ENCODE peak calls at places on chromosome 19, in eight cellular contexts. One of them, this sample, is unnamed.

GRCh38 chr19:40672573-40673299 is 17.7 kb downstream of the NUMBL start:
- DNase-seq in IMR-90: no peak
- DNase-seq in K562: no peak
- DNase-seq in neural progenitor cell: no peak
- DNase-seq in DND-41: no peak
- DNase-seq in PC-3: no peak
- DNase-seq in osteoblast: peak
- DNase-seq in GM23248: no peak
- DNase-seq in this sample: no peak

GRCh38 chr19:2270157-2270571 is 11.8 kb downstream of the PEAK3 start:
- DNase-seq in IMR-90: no peak
- DNase-seq in K562: peak
- DNase-seq in neural progenitor cell: peak
- DNase-seq in DND-41: peak
- DNase-seq in PC-3: no peak
- DNase-seq in osteoblast: peak
- DNase-seq in GM23248: peak
- DNase-seq in this sample: peak

GRCh38 chr19:2235396-2236284 is 489 bp downstream of the PLEKHJ1 start:
- DNase-seq in IMR-90: no peak
- DNase-seq in K562: no peak
- DNase-seq in neural progenitor cell: peak
- DNase-seq in DND-41: peak
- DNase-seq in PC-3: no peak
- DNase-seq in osteoblast: peak
- DNase-seq in GM23248: peak
- DNase-seq in this sample: peak

GRCh38 chr19:46042252-46042883 is 1.6 kb upstream of the IGFL4 start:
- DNase-seq in IMR-90: no peak
- DNase-seq in K562: no peak
- DNase-seq in neural progenitor cell: no peak
- DNase-seq in DND-41: no peak
- DNase-seq in PC-3: no peak
- DNase-seq in osteoblast: no peak
- DNase-seq in GM23248: no peak
- DNase-seq in this sample: no peak

GRCh38 chr19:3509566-3509989 is 3.5 kb downstream of the FZR1 start:
- DNase-seq in IMR-90: peak
- DNase-seq in K562: no peak
- DNase-seq in neural progenitor cell: no peak
- DNase-seq in DND-41: no peak
- DNase-seq in PC-3: peak
- DNase-seq in osteoblast: peak
- DNase-seq in GM23248: peak
- DNase-seq in this sample: no peak

GRCh38 chr19:2495130-2495641 is 19.3 kb downstream of the GADD45B start:
- DNase-seq in IMR-90: peak
- DNase-seq in K562: no peak
- DNase-seq in neural progenitor cell: peak
- DNase-seq in DND-41: no peak
- DNase-seq in PC-3: peak
- DNase-seq in osteoblast: peak
- DNase-seq in GM23248: peak
- DNase-seq in this sample: peak

GRCh38 chr19:56142897-56143434 is 1.9 kb downstream of the ZNF444 start:
- DNase-seq in IMR-90: no peak
- DNase-seq in K562: no peak
- DNase-seq in neural progenitor cell: no peak
- DNase-seq in DND-41: no peak
- DNase-seq in PC-3: no peak
- DNase-seq in osteoblast: peak
- DNase-seq in GM23248: no peak
- DNase-seq in this sample: no peak

GRCh38 chr19:6536138-6536671 is 5.4 kb downstream of the TNFSF9 start:
- DNase-seq in IMR-90: no peak
- DNase-seq in K562: peak
- DNase-seq in neural progenitor cell: peak
- DNase-seq in DND-41: peak
- DNase-seq in PC-3: peak
- DNase-seq in osteoblast: peak
- DNase-seq in GM23248: peak
- DNase-seq in this sample: peak

GRCh38 chr19:17219286-17219685 is 4.1 kb downstream of the USE1 start:
- DNase-seq in IMR-90: no peak
- DNase-seq in K562: no peak
- DNase-seq in neural progenitor cell: no peak
- DNase-seq in DND-41: no peak
- DNase-seq in PC-3: no peak
- DNase-seq in osteoblast: peak
- DNase-seq in GM23248: no peak
- DNase-seq in this sample: no peak

GRCh38 chr19:17225051-17225450 is 975 bp upstream of the OCEL1 start:
- DNase-seq in IMR-90: no peak
- DNase-seq in K562: no peak
- DNase-seq in neural progenitor cell: no peak
- DNase-seq in DND-41: no peak
- DNase-seq in PC-3: no peak
- DNase-seq in osteoblast: no peak
- DNase-seq in GM23248: no peak
- DNase-seq in this sample: no peak

GRCh38 chr19:17215125-17215971 is at the start of gene USE1:
- DNase-seq in IMR-90: peak
- DNase-seq in K562: peak
- DNase-seq in neural progenitor cell: peak
- DNase-seq in DND-41: peak
- DNase-seq in PC-3: peak
- DNase-seq in osteoblast: peak
- DNase-seq in GM23248: peak
- DNase-seq in this sample: peak

GRCh38 chr19:17216058-17216670 is 1.0 kb downstream of the USE1 start:
- DNase-seq in IMR-90: no peak
- DNase-seq in K562: peak
- DNase-seq in neural progenitor cell: no peak
- DNase-seq in DND-41: no peak
- DNase-seq in PC-3: no peak
- DNase-seq in osteoblast: peak
- DNase-seq in GM23248: no peak
- DNase-seq in this sample: no peak

GRCh38 chr19:17220207-17220758 is 5.1 kb downstream of the USE1 start:
- DNase-seq in IMR-90: peak
- DNase-seq in K562: peak
- DNase-seq in neural progenitor cell: no peak
- DNase-seq in DND-41: no peak
- DNase-seq in PC-3: peak
- DNase-seq in osteoblast: peak
- DNase-seq in GM23248: peak
- DNase-seq in this sample: no peak
- H2AFZ ChIP-seq in IMR-90: peak
- H2AFZ ChIP-seq in K562: peak
- H2AFZ ChIP-seq in neural progenitor cell: no peak
- H2AFZ ChIP-seq in DND-41: no peak
- H2AFZ ChIP-seq in PC-3: no peak
- H2AFZ ChIP-seq in osteoblast: peak
- H2AFZ ChIP-seq in GM23248: peak
- H2AFZ ChIP-seq in this sample: no peak

GRCh38 chr19:17281391-17282304 is at the start of gene ANKLE1:
- DNase-seq in IMR-90: no peak
- DNase-seq in K562: peak
- DNase-seq in neural progenitor cell: peak
- DNase-seq in DND-41: no peak
- DNase-seq in PC-3: no peak
- DNase-seq in osteoblast: peak
- DNase-seq in GM23248: peak
- DNase-seq in this sample: peak
- H2AFZ ChIP-seq in IMR-90: peak
- H2AFZ ChIP-seq in K562: peak
- H2AFZ ChIP-seq in neural progenitor cell: peak
- H2AFZ ChIP-seq in DND-41: no peak
- H2AFZ ChIP-seq in PC-3: peak
- H2AFZ ChIP-seq in osteoblast: peak
- H2AFZ ChIP-seq in GM23248: peak
- H2AFZ ChIP-seq in this sample: peak

DNA sequence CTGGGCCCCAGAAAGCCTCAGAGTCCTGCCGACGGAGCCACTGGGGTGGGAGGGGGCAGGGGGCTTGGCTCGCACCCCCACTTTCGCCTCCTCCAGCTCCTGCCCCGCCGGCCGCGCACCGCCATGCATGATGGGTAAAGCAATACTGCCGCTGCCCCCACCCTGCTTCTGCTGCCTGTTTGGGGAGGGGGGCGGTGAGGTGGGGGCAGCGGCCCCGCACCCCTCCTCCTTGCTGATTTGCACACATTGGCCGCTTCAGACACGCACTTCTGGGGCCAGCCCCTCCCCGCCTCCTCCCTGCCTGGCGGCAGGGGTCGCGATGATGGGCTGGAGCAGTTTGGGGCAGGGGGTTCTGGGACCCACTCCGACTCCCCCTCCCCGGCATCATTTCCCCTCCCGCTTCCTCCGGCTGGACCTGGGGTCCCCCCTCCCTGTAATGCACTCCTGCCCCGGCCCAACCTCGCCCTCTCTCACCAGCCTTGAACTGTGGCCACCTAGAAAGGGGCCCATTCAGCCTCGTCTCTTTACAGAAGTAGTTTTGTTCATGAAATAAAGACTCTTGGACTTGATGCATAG is 1.6 kb upstream of the HPN start:
- DNase-seq in IMR-90: no peak
- DNase-seq in K562: no peak
- DNase-seq in neural progenitor cell: no peak
- DNase-seq in DND-41: no peak
- DNase-seq in PC-3: no peak
- DNase-seq in osteoblast: no peak
- DNase-seq in GM23248: no peak
- DNase-seq in this sample: no peak
- H2AFZ ChIP-seq in IMR-90: no peak
- H2AFZ ChIP-seq in K562: peak
- H2AFZ ChIP-seq in neural progenitor cell: no peak
- H2AFZ ChIP-seq in DND-41: no peak
- H2AFZ ChIP-seq in PC-3: no peak
- H2AFZ ChIP-seq in osteoblast: no peak
- H2AFZ ChIP-seq in GM23248: no peak
- H2AFZ ChIP-seq in this sample: peak

DNA sequence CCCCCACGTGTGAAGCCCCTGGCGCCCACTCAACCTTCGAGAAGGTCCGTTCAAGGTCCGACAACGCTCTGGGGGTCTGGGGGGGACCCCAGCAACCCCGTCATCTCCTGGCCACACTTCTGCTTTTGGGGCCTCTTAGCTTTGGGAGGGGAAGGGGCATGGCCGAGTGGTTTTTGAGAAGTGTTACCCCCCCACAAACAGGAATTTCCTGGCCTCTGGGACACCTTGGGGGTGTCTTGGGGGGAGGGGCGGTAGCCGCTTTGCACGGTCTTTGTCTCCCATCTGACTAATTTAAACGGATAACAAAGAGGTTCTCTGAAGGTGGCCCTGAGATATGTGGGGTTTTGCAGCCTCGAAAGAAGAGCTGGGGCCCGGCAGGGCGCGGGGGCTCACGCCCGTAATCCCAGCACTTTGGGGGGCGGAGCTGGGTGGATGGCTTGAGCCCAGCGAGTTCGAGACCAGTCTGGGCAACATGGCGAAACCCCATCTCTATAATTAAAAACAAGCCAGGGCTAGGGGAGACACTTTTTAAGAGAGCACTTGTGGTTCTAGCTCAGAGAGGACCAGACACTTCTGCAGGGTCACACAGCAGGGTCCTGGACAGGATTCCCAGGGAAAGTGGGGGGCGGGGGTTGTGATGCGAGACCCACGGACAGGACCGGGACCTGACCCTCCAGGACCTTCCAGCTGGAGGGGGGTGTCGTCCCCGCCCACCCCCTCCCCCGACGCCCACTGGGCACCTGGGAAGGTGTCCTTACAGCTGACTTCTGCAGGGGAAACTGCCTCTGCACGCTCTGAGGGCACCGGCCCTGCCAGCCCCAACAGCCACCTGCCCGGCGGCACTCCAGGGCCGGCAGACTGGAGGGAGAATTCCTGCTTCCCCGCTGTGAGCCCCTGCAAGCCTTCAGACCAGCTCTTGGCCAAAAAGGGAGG is 878 bp downstream of the CNN2 start:
- DNase-seq in IMR-90: no peak
- DNase-seq in K562: no peak
- DNase-seq in neural progenitor cell: peak
- DNase-seq in DND-41: no peak
- DNase-seq in PC-3: no peak
- DNase-seq in osteoblast: peak
- DNase-seq in GM23248: peak
- DNase-seq in this sample: peak
- H2AFZ ChIP-seq in IMR-90: peak
- H2AFZ ChIP-seq in K562: peak
- H2AFZ ChIP-seq in neural progenitor cell: no peak
- H2AFZ ChIP-seq in DND-41: no peak
- H2AFZ ChIP-seq in PC-3: no peak
- H2AFZ ChIP-seq in osteoblast: no peak
- H2AFZ ChIP-seq in GM23248: no peak
- H2AFZ ChIP-seq in this sample: no peak

GRCh38 chr19:30224689-30225606 is 147.2 kb upstream of the ZNF536 start:
- DNase-seq in IMR-90: no peak
- DNase-seq in K562: no peak
- DNase-seq in neural progenitor cell: peak
- DNase-seq in DND-41: no peak
- DNase-seq in PC-3: no peak
- DNase-seq in osteoblast: peak
- DNase-seq in GM23248: peak
- DNase-seq in this sample: no peak

GRCh38 chr19:30225615-30226463 is 146.3 kb upstream of the ZNF536 start:
- DNase-seq in IMR-90: no peak
- DNase-seq in K562: no peak
- DNase-seq in neural progenitor cell: peak
- DNase-seq in DND-41: no peak
- DNase-seq in PC-3: no peak
- DNase-seq in osteoblast: no peak
- DNase-seq in GM23248: peak
- DNase-seq in this sample: no peak

GRCh38 chr19:30227661-30228112 is 144.5 kb upstream of the ZNF536 start:
- DNase-seq in IMR-90: peak
- DNase-seq in K562: peak
- DNase-seq in neural progenitor cell: peak
- DNase-seq in DND-41: no peak
- DNase-seq in PC-3: peak
- DNase-seq in osteoblast: peak
- DNase-seq in GM23248: peak
- DNase-seq in this sample: peak

GRCh38 chr19:30227071-30227621 is 145.0 kb upstream of the ZNF536 start:
- DNase-seq in IMR-90: no peak
- DNase-seq in K562: no peak
- DNase-seq in neural progenitor cell: peak
- DNase-seq in DND-41: no peak
- DNase-seq in PC-3: no peak
- DNase-seq in osteoblast: no peak
- DNase-seq in GM23248: no peak
- DNase-seq in this sample: no peak

DNA sequence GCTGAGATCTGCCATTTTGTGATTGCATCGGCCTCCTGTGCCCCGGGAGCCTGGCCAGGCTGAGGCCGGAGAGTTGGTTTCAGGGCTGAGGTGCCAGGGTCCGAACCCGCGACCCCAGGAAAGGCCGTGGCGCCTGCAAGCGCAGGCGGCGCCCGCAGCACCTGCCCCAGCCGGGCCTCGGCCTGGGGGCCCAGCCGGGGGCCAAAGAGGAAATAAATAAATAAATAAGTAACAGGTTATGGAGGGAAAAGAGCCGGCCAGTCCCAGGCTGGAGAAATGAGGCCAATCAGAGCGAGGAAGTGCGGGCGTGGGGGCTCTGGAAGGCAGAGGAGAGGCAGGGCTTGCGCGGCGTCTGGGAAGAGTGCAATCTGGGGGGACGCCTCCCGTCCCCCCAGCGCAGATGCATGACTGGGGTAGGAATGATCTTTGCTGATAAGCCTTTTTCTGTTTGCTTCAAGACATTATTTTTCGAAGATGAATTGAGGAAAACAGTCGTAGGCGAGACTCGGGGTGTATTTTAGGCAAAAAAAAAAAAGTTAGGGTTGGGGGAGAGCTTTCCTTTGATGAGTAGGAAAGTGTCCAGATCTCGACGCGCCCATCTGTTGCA is 145.6 kb upstream of the ZNF536 start:
- DNase-seq in IMR-90: no peak
- DNase-seq in K562: no peak
- DNase-seq in neural progenitor cell: peak
- DNase-seq in DND-41: no peak
- DNase-seq in PC-3: no peak
- DNase-seq in osteoblast: peak
- DNase-seq in GM23248: peak
- DNase-seq in this sample: no peak
- H2AFZ ChIP-seq in IMR-90: peak
- H2AFZ ChIP-seq in K562: no peak
- H2AFZ ChIP-seq in neural progenitor cell: peak
- H2AFZ ChIP-seq in DND-41: no peak
- H2AFZ ChIP-seq in PC-3: no peak
- H2AFZ ChIP-seq in osteoblast: peak
- H2AFZ ChIP-seq in GM23248: peak
- H2AFZ ChIP-seq in this sample: peak